ENCODE peak calls at places on chromosome 12, in seven cellular contexts. T is GM23338; V is OCI-LY7; E is pancreas; J is breast epithelium; H is heart left ventricle; B is CD8-positive, alpha-beta T cell. R is an unnamed sample.

GRCh38 chr12:89657090-89657489 is 51.5 kb downstream of the ATP2B1 start:
- DNase-seq in T (no peak), V (no peak), E (no peak), J (no peak), H (no peak), B (no peak), R (no peak)

GRCh38 chr12:77151030-77151429 is 85.7 kb upstream of the E2F7 start:
- DNase-seq in T (no peak), V (no peak), E (no peak), J (no peak), H (no peak), B (no peak), R (no peak)

GRCh38 chr12:10331642-10332239 is 24.1 kb downstream of the KLRD1 start:
- DNase-seq in T (peak; percentile 72), V (peak; percentile 78), E (no peak), J (no peak), H (no peak), B (no peak), R (peak; percentile 52)

GRCh38 chr12:91852646-91853045 is 293.0 kb downstream of the BTG1 start:
- DNase-seq in T (no peak), V (no peak), E (no peak), J (no peak), H (no peak), B (no peak), R (no peak)

GRCh38 chr12:52722680-52723079 is 19.4 kb upstream of the KRT77 start:
- DNase-seq in T (no peak), V (no peak), E (no peak), J (no peak), H (no peak), B (no peak), R (peak; percentile 78)

GRCh38 chr12:56724660-56724988 is 475 bp downstream of the NACA start:
- DNase-seq in T (peak; percentile 24), V (no peak), E (no peak), J (no peak), H (no peak), B (no peak), R (no peak)

GRCh38 chr12:100845095-100845494 is 50.5 kb downstream of the ANO4 start:
- DNase-seq in T (no peak), V (peak; percentile 9), E (no peak), J (no peak), H (no peak), B (no peak), R (no peak)

GRCh38 chr12:69027411-69027811 is 94.4 kb upstream of the CPM start:
- DNase-seq in T (no peak), V (no peak), E (no peak), J (no peak), H (no peak), B (no peak), R (peak; percentile 46)

GRCh38 chr12:76880156-76881023 is 1.6 kb upstream of the CSRP2 start:
- DNase-seq in T (no peak), V (no peak), E (no peak), J (no peak), H (no peak), B (no peak), R (peak; percentile 48)

GRCh38 chr12:52980773-52981423 is 25.4 kb upstream of the EIF4B start:
- DNase-seq in T (peak; percentile 99), V (peak; percentile 88), E (peak; percentile 84), J (peak; percentile 89), H (peak; percentile 92), B (peak; percentile 76), R (peak; percentile 85)

DNA sequence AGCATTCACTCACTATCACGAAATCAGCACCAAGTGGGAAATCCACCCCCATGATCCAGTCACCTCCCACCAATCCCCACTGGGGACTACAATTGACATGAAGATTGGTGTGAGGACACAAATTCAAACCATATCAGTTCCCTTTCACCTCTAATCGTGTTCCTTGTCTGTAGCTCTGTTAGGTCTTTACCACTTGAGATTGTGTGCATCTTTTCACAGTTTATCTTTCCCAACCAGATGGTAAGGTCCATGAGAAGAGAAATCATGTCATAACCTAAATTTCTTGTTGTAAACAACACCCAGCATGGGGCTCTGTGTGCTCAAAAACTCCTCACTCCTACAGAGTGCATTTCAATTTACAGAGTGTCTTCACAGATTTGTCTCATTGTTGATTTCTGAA is 27.1 kb upstream of the PCED1B start:
- DNase-seq in T (no peak), V (no peak), E (no peak), J (no peak), H (no peak), B (no peak), R (no peak)
- H3K27ac ChIP-seq in T (no peak overlapping the region), V (no peak overlapping the region), E (no peak overlapping the region), J (no peak overlapping the region), H (no peak overlapping the region), B (no peak overlapping the region), R (no peak overlapping the region)

DNA sequence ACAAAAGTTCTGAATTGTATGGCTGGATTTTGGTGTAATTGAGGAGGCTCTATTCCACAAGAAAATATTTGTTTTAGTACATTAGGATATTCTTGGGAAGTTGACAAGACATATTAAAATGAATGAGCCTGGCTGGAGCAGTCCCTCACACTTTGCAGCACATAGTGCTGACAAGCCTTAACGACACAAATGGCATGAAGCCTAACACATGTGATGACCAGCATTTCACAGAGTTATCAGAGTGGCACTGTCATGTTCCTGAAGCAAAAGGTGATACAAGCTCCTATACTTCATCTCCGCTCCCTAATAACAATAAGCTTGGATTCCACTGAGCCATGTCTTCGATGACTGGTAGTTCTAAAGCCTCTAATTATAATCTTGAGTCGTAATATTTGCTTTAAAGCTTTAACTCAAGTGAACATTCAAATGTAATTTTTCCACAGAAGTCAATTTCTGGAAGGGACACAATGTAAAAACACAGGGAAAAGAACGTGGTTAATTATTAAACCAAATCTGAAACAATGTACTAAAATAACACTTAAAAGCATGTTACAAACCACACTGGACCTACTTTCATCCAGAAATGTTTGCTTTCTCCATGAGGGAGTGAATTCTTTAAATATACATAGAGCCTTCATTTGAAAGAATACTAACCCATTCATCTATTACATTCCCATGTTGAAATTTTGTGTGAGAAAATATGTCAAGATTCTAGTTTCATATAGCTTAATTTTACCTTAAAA is 49.6 kb downstream of the GRIP1 start:
- DNase-seq in T (no peak), V (no peak), E (no peak), J (no peak), H (no peak), B (no peak), R (no peak)
- H3K4me1 ChIP-seq in T (no peaks in the 10 kb centered on the region), V (peaks cover 49% of the 10 kb centered on the region), E (peaks cover 28% of the 10 kb centered on the region), J (no peaks in the 10 kb centered on the region), H (no peaks in the 10 kb centered on the region), B (no peaks in the 10 kb centered on the region), R (no peaks in the 10 kb centered on the region)

DNA sequence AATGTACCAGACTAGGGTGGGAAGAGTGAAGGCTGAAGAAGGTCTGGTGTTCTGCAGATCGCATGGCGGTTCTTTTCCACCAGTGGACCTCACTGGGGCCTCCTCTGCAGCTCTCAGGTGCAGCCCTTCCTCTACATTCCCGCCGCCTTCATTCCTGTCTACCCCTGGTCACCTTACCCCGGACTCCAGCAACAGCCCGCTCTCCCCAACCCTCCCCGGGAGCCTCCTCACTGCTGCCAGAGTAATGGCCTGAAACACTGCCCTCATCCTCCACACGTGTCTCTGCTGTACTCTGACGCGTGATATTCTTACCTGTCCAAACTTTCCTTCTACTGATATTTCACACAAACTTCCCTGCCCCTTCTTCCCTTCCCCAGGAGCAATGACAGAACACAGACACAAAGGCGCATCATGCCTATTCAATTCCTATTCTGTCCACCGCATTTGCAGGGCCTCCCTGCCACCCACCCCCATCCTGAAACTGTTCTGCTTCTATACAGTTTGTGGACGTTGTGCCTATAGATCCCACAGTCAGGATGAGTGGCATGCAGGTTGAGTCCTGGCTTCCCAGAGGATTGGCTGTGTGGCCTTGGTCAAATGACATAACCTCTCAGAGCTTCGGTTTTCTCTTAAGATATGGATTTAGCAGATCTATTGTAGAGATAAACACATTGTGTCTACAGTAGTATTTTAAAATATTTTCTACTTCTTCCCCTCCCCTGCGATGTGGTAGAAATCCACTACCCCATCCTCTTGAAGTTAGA is 1.7 kb upstream of the NUAK1 start:
- DNase-seq in T (no peak), V (no peak), E (peak; percentile 61), J (no peak), H (peak; percentile 50), B (no peak), R (no peak)
- H3K4me3 ChIP-seq in T (peak overlapping the region; percentile 82), V (no peak overlapping the region), E (peak overlapping the region; percentile 60), J (peak overlapping the region; percentile 81), H (peak overlapping the region; percentile 73), B (no peak overlapping the region), R (peak overlapping the region; percentile 95)

GRCh38 chr12:125283521-125283920 is 218.3 kb downstream of the AACS start:
- DNase-seq in T (no peak), V (no peak), E (no peak), J (no peak), H (no peak), B (no peak), R (no peak)
- H3K27ac ChIP-seq in T (no peak overlapping the region), V (no peak overlapping the region), E (no peak overlapping the region), J (no peak overlapping the region), H (no peak overlapping the region), B (no peak overlapping the region), R (no peak overlapping the region)